ENCODE peak calls at places on chromosomes 1 and 21, in four cellular contexts. F is fibroblast of lung; M is CD4-positive, alpha-beta T cell; A is thoracic aorta. H is an unnamed sample.

GRCh38 chr1:39954870-39955546 is at the start of gene MFSD2A:
- DNase-seq in F (peak; percentile 82), M (peak; percentile 80), A (peak; percentile 73), H (peak; percentile 92)

GRCh38 chr1:89125571-89126233 is at the start of gene GBP2:
- DNase-seq in F (peak; percentile 87), M (no peak), A (no peak), H (no peak)

GRCh38 chr1:93585059-93585966 is 96.3 kb downstream of the BCAR3 start:
- DNase-seq in F (no peak), M (no peak), A (no peak), H (peak; percentile 97)

GRCh38 chr1:7420706-7421105 is 350.4 kb upstream of the VAMP3 start:
- DNase-seq in F (no peak), M (no peak), A (no peak), H (peak; percentile 47)

GRCh38 chr1:156356875-156357534 is 12.0 kb upstream of the RHBG start:
- DNase-seq in F (no peak), M (peak; percentile 66), A (no peak), H (peak; percentile 50)

GRCh38 chr1:178388398-178389161 is 108.2 kb downstream of the CLEC20A start:
- DNase-seq in F (peak; percentile 33), M (no peak), A (no peak), H (no peak)

GRCh38 chr1:41740058-41740457 is 178.7 kb downstream of the HIVEP3 start:
- DNase-seq in F (no peak), M (no peak), A (no peak), H (no peak)

GRCh38 chr1:95953668-95954067 is 719.7 kb downstream of the RWDD3 start:
- DNase-seq in F (no peak), M (no peak), A (no peak), H (no peak)

GRCh38 chr1:189597083-189597482 is 880.6 kb downstream of the BRINP3 start:
- DNase-seq in F (no peak), M (no peak), A (no peak), H (no peak)

GRCh38 chr1:5311147-5311546 is 656.7 kb downstream of the AJAP1 start:
- DNase-seq in F (no peak), M (no peak), A (no peak), H (no peak)

GRCh38 chr1:61182049-61182448 is 99.7 kb downstream of the NFIA start:
- DNase-seq in F (peak; percentile 53), M (no peak), A (no peak), H (no peak)

GRCh38 chr1:156746716-156747631 is 4.5 kb downstream of the HDGF start:
- DNase-seq in F (peak; percentile 95), M (peak; percentile 67), A (peak; percentile 93), H (peak; percentile 96)

GRCh38 chr1:116268211-116268610 is 104.8 kb upstream of the ATP1A1 start:
- DNase-seq in F (peak; percentile 12), M (no peak), A (no peak), H (peak; percentile 95)

GRCh38 chr1:61157420-61157987 is 75.1 kb downstream of the NFIA start:
- DNase-seq in F (peak; percentile 64), M (no peak), A (no peak), H (no peak)

GRCh38 chr21:28640326-28640725 is 352.4 kb downstream of the LTN1 start:
- DNase-seq in F (no peak), M (no peak), A (no peak), H (no peak)

GRCh38 chr1:61053712-61054608 is 28.4 kb upstream of the NFIA start:
- DNase-seq in F (no peak), M (no peak), A (no peak), H (no peak)

GRCh38 chr1:213381572-213382084 is 330.6 kb downstream of the RPS6KC1 start:
- DNase-seq in F (peak; percentile 19), M (no peak), A (no peak), H (no peak)

GRCh38 chr1:219897914-219898313 is 30.4 kb downstream of the SLC30A10 start:
- DNase-seq in F (no peak), M (no peak), A (no peak), H (no peak)

GRCh38 chr1:94095744-94096469 is 25.0 kb downstream of the ABCA4 start:
- DNase-seq in F (peak; percentile 47), M (no peak), A (peak; percentile 16), H (no peak)

GRCh38 chr1:232110281-232111090 is 483.9 kb downstream of the DISC1 start:
- DNase-seq in F (peak; percentile 18), M (no peak), A (no peak), H (no peak)

GRCh38 chr1:110455151-110455550 is 4.2 kb downstream of the PROK1 start:
- DNase-seq in F (no peak), M (no peak), A (no peak), H (no peak)

GRCh38 chr1:220189750-220190347 is 82.4 kb downstream of the RAB3GAP2 start:
- DNase-seq in F (peak; percentile 60), M (no peak), A (no peak), H (no peak)

GRCh38 chr1:243924588-243925349 is 74.7 kb upstream of the AKT3 start:
- DNase-seq in F (peak; percentile 20), M (no peak), A (no peak), H (no peak)

GRCh38 chr21:37032293-37032692 is 25.8 kb downstream of the RIPPLY3 start:
- DNase-seq in F (no peak), M (no peak), A (no peak), H (no peak)

GRCh38 chr1:90824551-90824950 is 107.4 kb upstream of the BARHL2 start:
- DNase-seq in F (no peak), M (no peak), A (no peak), H (no peak)

GRCh38 chr1:180265201-180265600 is 35.1 kb downstream of the LHX4 start:
- DNase-seq in F (no peak), M (no peak), A (no peak), H (no peak)

GRCh38 chr1:33641099-33641830 is 168.8 kb downstream of the ZSCAN20 start:
- DNase-seq in F (no peak), M (no peak), A (no peak), H (no peak)

GRCh38 chr1:108913105-108913948 is 36.5 kb downstream of the GPSM2 start:
- DNase-seq in F (peak; percentile 54), M (no peak), A (no peak), H (no peak)

GRCh38 chr1:83999316-83999819 is 436 bp upstream of the TTLL7 start:
- DNase-seq in F (peak; percentile 76), M (no peak), A (peak; percentile 25), H (no peak)

GRCh38 chr1:39183503-39184353 is 20.8 kb upstream of the MACF1 start:
- DNase-seq in F (peak; percentile 50), M (peak; percentile 87), A (no peak), H (peak; percentile 65)

GRCh38 chr1:200488375-200489165 is 78.7 kb upstream of the ZNF281 start:
- DNase-seq in F (peak; percentile 88), M (peak; percentile 32), A (no peak), H (peak; percentile 41)

GRCh38 chr21:32925098-32925497 is 100.6 kb upstream of the OLIG2 start:
- DNase-seq in F (no peak), M (no peak), A (no peak), H (no peak)

GRCh38 chr1:103180660-103181059 is 72.3 kb upstream of the COL11A1 start:
- DNase-seq in F (peak; percentile 12), M (no peak), A (no peak), H (no peak)

GRCh38 chr21:16569679-16570078 is 839.9 kb downstream of the USP25 start:
- DNase-seq in F (no peak), M (no peak), A (no peak), H (no peak)

GRCh38 chr21:45407629-45408247 is 2.8 kb downstream of the COL18A1 start:
- DNase-seq in F (no peak), M (no peak), A (no peak), H (no peak)

DNA sequence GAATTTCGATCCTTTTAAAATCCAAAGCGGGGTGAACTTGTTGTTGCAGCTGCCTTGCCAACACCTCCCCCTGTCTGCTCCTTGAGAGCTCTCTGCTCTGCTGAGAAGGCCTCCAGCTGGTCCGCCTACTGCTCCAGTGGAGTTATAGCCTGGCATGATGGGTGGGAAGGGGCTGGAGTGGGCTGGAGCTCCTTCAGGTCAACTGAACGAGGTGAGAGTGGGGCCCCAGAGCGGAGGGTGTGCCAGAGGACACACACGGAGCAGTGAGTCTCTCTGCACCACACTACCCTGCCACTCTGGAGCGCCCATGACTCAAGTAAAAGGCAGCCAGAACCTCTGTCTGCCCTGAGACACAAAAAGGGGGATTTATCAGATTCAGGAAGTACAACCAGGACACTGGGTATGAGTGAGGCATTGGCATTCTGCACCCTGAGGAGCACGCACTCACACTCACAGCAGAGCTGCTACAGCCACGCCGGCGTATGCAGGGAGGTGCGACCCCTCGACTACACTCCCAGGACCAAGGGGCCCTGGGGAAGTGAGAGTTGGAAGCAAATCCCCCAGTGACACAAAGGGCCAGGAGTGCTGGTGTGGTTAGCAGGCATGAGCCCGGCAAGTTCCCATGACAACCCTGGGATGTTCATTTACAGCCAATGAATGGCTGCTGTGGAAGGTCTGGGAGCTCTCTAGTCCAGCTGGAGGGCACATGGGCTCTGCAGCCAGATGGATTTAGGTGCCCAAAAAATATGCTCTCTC is 28.0 kb upstream of the EVA1B start:
- DNase-seq in F (peak; percentile 89), M (no peak), A (peak; percentile 25), H (no peak)
- TF ChIP-seq CTCF in F (no peak), M (no peak), A (no peak), H (no peak)

DNA sequence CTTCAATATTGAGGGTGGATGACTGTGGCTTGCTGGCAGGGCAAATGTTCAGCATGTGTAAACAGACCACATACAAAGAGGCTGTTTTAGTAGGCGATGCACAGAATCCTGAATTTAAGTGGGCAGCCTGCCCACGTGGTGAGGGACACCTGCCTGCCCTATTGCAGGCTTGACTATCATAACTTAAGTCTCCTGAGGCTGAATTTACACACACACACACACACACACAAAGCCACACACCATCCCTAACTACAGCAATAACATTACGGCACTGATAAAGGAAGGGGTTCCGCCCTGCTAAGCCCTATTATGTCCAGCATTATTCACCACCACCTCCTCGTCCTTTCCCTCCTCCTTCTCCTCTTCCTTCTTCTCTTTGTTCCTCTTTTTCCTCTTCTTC is 15.9 kb downstream of the SYT2 start:
- DNase-seq in F (no peak), M (no peak), A (no peak), H (no peak)
- H3K27me3 ChIP-seq in F (peaks cover 10% of the 10 kb centered on the region), M (peaks cover 10% of the 10 kb centered on the region), A (no peaks in the 10 kb centered on the region), H (no peaks in the 10 kb centered on the region)

GRCh38 chr1:147171399-147172167 is 687 bp downstream of the PRKAB2 start:
- DNase-seq in F (peak; percentile 12), M (no peak), A (no peak), H (peak; percentile 24)
- TF ChIP-seq CTCF in F (no peak), M (no peak), A (no peak), H (no peak)

GRCh38 chr1:92484171-92484471 is 2.6 kb downstream of the GFI1 start:
- DNase-seq in F (no peak), M (no peak), A (no peak), H (no peak)
- H3K27me3 ChIP-seq in F (peaks cover 85% of the 10 kb centered on the region), M (no peaks in the 10 kb centered on the region), A (no peaks in the 10 kb centered on the region), H (peaks cover 11% of the 10 kb centered on the region)

DNA sequence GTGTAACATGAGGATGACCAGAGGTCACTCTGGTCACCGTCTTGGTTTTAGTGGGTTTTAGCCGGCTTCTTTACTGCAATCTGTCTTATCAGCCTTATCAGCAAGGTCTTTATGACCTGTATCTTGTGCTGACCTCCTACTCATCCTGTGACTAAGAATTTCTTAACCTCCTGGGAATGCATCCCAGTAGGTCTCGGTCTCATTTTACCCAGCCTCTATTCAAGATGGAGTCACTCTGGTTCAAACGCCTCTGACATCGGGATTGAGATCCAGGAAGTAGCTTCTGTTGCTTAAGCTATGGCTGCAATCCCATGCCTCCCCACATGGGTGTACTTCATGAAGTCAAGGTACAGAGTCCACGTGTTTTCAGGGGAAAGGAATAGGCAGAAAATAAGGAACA is 19.9 kb downstream of the FMN2 start:
- DNase-seq in F (no peak), M (no peak), A (no peak), H (no peak)
- TF ChIP-seq CTCF in F (no peak), M (no peak), A (no peak), H (no peak)

H was measured in breast epithelium.